ENCODE peak calls at places on chromosomes 2 and 18, in five cellular contexts. H is mesenchymal stem cell; Z is HTR-8/SVneo; R is A549; L is activated effector memory CD4-positive, alpha-beta T cell treated with anti-CD3 and anti-CD28 coated beads, Interleukin-2, amount 50 U/mL, for 16 hours. P is an unnamed sample.

GRCh38 chr2:112750560-112750843 is 13.9 kb downstream of the CKAP2L start:
- DNase-seq in Z (no peak), H (peak; percentile 48), L (no peak), R (no peak), P (no peak)

GRCh38 chr18:48544116-48544515 is 5.3 kb downstream of the CTIF start:
- DNase-seq in H (no peak), Z (no peak), L (no peak), R (no peak), P (no peak)

GRCh38 chr2:196330645-196331044 is 159.3 kb upstream of the STK17B start:
- DNase-seq in Z (no peak), R (no peak), L (no peak), H (no peak), P (peak; percentile 40)

GRCh38 chr2:207231106-207231860 is 65.5 kb upstream of the KLF7 start:
- DNase-seq in Z (no peak), L (no peak), R (no peak), H (no peak), P (peak; percentile 73)

GRCh38 chr18:28404721-28405120 is 227.8 kb upstream of the CDH2 start:
- DNase-seq in L (no peak), R (no peak), H (no peak), Z (no peak), P (no peak)

GRCh38 chr2:136323212-136323611 is 205.3 kb upstream of the CXCR4 start:
- DNase-seq in Z (no peak), L (no peak), R (no peak), H (no peak), P (no peak)

GRCh38 chr2:9638532-9638931 is 7.7 kb upstream of the YWHAQ start:
- DNase-seq in Z (peak; percentile 91), R (peak; percentile 89), L (no peak), H (peak; percentile 97), P (peak; percentile 89)

GRCh38 chr2:42115588-42115987 is 53.6 kb upstream of the EML4 start:
- DNase-seq in R (no peak), Z (no peak), H (no peak), L (no peak), P (no peak)

GRCh38 chr2:198252472-198252871 is 448.1 kb downstream of the PLCL1 start:
- DNase-seq in R (no peak), Z (no peak), H (no peak), L (no peak), P (no peak)

GRCh38 chr2:23614701-23615100 is 229.7 kb downstream of the KLHL29 start:
- DNase-seq in Z (no peak), H (no peak), R (no peak), L (no peak), P (no peak)

GRCh38 chr2:39433586-39434195 is 3.4 kb downstream of the MAP4K3 start:
- DNase-seq in Z (no peak), R (no peak), H (no peak), L (no peak), P (no peak)

GRCh38 chr18:55265916-55266488 is 306.7 kb upstream of the CCDC68 start:
- DNase-seq in L (no peak), H (peak; percentile 41), R (no peak), Z (no peak), P (no peak)

P was measured in dermis microvascular lymphatic vessel endothelial cell.